ENCODE peak calls at places on chromosomes 1 and 21, in five cellular contexts. B is activated CD4-positive, alpha-beta T cell treated with anti-CD3 and anti-CD28 coated beads, Interleukin-2, amount 10 ng/mL, durations not matched to agents 7 days and 5 days; W is adrenal gland; R is stimulated activated CD4-positive, alpha-beta T cell treated with anti-CD3 and anti-CD28 coated beads, Interleukin-12 subunit alpha, Interleukin-12 subunit beta, amount 100 ng/mL, for 48 hours; L is stimulated activated CD8-positive, alpha-beta memory T cell treated with anti-CD3 and anti-CD28 coated beads, Interleukin-15, amount 100 ng/mL, for 1 hour. Z is an unnamed sample.

GRCh38 chr1:164914208-164914607 is 355.2 kb downstream of the PBX1 start:
- DNase-seq in R (no peak), W (no peak), L (no peak), B (no peak), Z (no peak)

GRCh38 chr1:99548924-99549605 is 96.8 kb upstream of the PALMD start:
- DNase-seq in L (no peak), W (peak; percentile 27), R (no peak), B (no peak), Z (no peak)

GRCh38 chr1:46110521-46110920 is 21.9 kb downstream of the PIK3R3 start:
- DNase-seq in B (no peak), L (no peak), W (no peak), R (no peak), Z (no peak)

GRCh38 chr1:19310720-19311502 is 1.0 kb downstream of the AKR7A2 start:
- DNase-seq in W (no peak), L (no peak), R (no peak), B (no peak), Z (no peak)

GRCh38 chr1:8976896-8977295 is 31.2 kb downstream of the CA6 start:
- DNase-seq in W (no peak), L (no peak), B (no peak), R (no peak), Z (no peak)

GRCh38 chr1:211529453-211529852 is 37.5 kb upstream of the RD3 start:
- DNase-seq in L (no peak), B (no peak), R (no peak), W (no peak), Z (no peak)

GRCh38 chr1:47559944-47560695 is 122.3 kb downstream of the FOXD2 start:
- DNase-seq in L (no peak), W (no peak), B (no peak), R (no peak), Z (no peak)

GRCh38 chr1:215399787-215400186 is 167.3 kb upstream of the KCTD3 start:
- DNase-seq in L (no peak), B (no peak), R (no peak), W (no peak), Z (no peak)

GRCh38 chr1:59973719-59974118 is 47.1 kb upstream of the CYP2J2 start:
- DNase-seq in B (no peak), W (no peak), R (no peak), L (no peak), Z (no peak)

GRCh38 chr1:153842006-153842471 is 66.8 kb downstream of the SLC27A3 start:
- DNase-seq in W (no peak), B (no peak), L (no peak), R (no peak), Z (no peak)

GRCh38 chr1:27099154-27099903 is 55.6 kb downstream of the SLC9A1 start:
- DNase-seq in L (no peak), R (peak; percentile 22), W (peak; percentile 62), B (no peak), Z (no peak)

GRCh38 chr1:170562644-170563338 is 30.8 kb downstream of the GORAB start:
- DNase-seq in R (peak; percentile 0), B (peak; percentile 28), L (no peak), W (peak; percentile 74), Z (no peak)

GRCh38 chr1:110596312-110596711 is 9.8 kb downstream of the KCNA2 start:
- DNase-seq in B (no peak), L (no peak), W (no peak), R (no peak), Z (no peak)

GRCh38 chr21:42468511-42469131 is 27.4 kb downstream of the RSPH1 start:
- DNase-seq in L (no peak), W (no peak), B (no peak), R (no peak), Z (no peak)

Z was measured in CD4-positive, alpha-beta memory T cell.